ENCODE peak calls at places on chromosomes 13 and 19, in ten cellular contexts. X is uterus, P is A549, I is upper lobe of left lung, F is suprapubic skin, Z is body of pancreas, V is heart left ventricle, C is ovary, R is adrenal gland, U is transverse colon. Y is an unnamed sample.

GRCh38 chr13:23081246-23081645 is 99.5 kb upstream of the SGCG start:
- DNase-seq in V (no peak), C (no peak), I (no peak), F (no peak), X (no peak), P (no peak), R (no peak), U (no peak), Z (no peak), Y (no peak)

GRCh38 chr19:31389874-31390273 is 40.6 kb upstream of the TSHZ3 start:
- DNase-seq in I (peak; percentile 30), U (no peak), X (no peak), V (no peak), Z (no peak), F (no peak), C (no peak), R (no peak), P (no peak), Y (no peak)

GRCh38 chr13:79663977-79664636 is 183.2 kb downstream of the NDFIP2 start:
- DNase-seq in C (no peak), I (no peak), P (no peak), R (no peak), F (no peak), X (no peak), Z (no peak), V (peak; percentile 40), U (no peak), Y (no peak)

GRCh38 chr19:30216453-30216852 is 155.7 kb upstream of the ZNF536 start:
- DNase-seq in U (no peak), P (no peak), V (no peak), Z (no peak), I (no peak), F (no peak), R (no peak), C (no peak), X (no peak), Y (no peak)

GRCh38 chr13:48739346-48740037 is 85.8 kb downstream of the CYSLTR2 start:
- DNase-seq in V (no peak), U (no peak), P (no peak), I (no peak), R (no peak), Z (no peak), F (no peak), C (peak; percentile 53), X (no peak), Y (no peak)

GRCh38 chr13:99721606-99722384 is 220.5 kb downstream of the TM9SF2 start:
- DNase-seq in X (no peak), U (no peak), Z (no peak), F (no peak), C (no peak), V (no peak), R (no peak), P (no peak), I (no peak), Y (no peak)

GRCh38 chr13:93151277-93151676 is 75.3 kb upstream of the GPC6 start:
- DNase-seq in Z (no peak), R (no peak), I (no peak), X (no peak), V (no peak), P (no peak), C (no peak), U (no peak), F (no peak), Y (no peak)

GRCh38 chr19:2309734-2310362 is 1.9 kb upstream of the LINGO3 start:
- DNase-seq in Z (peak; percentile 81), P (peak; percentile 35), F (peak; percentile 49), C (no peak), V (no peak), X (no peak), R (peak; percentile 77), U (no peak), I (no peak), Y (no peak)

GRCh38 chr19:1271528-1272422 is 2.6 kb downstream of the CIRBP start:
- DNase-seq in Z (no peak), U (no peak), V (no peak), P (no peak), C (peak; percentile 52), R (peak; percentile 54), F (no peak), X (peak; percentile 43), I (peak; percentile 89), Y (no peak)

GRCh38 chr13:23450340-23451046 is 17.0 kb upstream of the SACS start:
- DNase-seq in Z (no peak), R (no peak), I (no peak), X (no peak), V (no peak), F (no peak), P (no peak), C (no peak), U (no peak), Y (no peak)

GRCh38 chr13:20729633-20730585 is 26.4 kb downstream of the IL17D start:
- DNase-seq in F (no peak), P (no peak), Z (no peak), C (no peak), U (no peak), R (no peak), V (no peak), I (peak; percentile 52), X (no peak), Y (no peak)

GRCh38 chr19:46644720-46645119 is 8.7 kb upstream of the GNG8 start:
- DNase-seq in I (no peak), F (no peak), V (no peak), P (no peak), U (no peak), C (no peak), Z (no peak), R (no peak), X (no peak), Y (no peak)

GRCh38 chr19:35260694-35261304 is 8.0 kb upstream of the USF2 start:
- DNase-seq in F (no peak), C (peak; percentile 33), X (no peak), P (no peak), R (peak; percentile 28), U (no peak), V (no peak), I (no peak), Z (no peak), Y (no peak)

GRCh38 chr13:100301418-100301817 is 212.5 kb downstream of the PCCA start:
- DNase-seq in F (no peak), V (no peak), I (no peak), X (no peak), R (peak; percentile 42), Z (peak; percentile 16), P (no peak), U (no peak), C (no peak), Y (no peak)

GRCh38 chr19:46495789-46496099 is at the start of gene PNMA8B:
- DNase-seq in F (no peak), R (peak; percentile 94), P (no peak), I (peak; percentile 89), Z (peak; percentile 79), C (peak; percentile 89), X (no peak), U (no peak), V (peak; percentile 79), Y (peak; percentile 30)

GRCh38 chr13:109479991-109480696 is 306.2 kb downstream of the IRS2 start:
- DNase-seq in X (no peak), V (no peak), I (no peak), F (no peak), R (peak; percentile 90), P (no peak), C (no peak), U (no peak), Z (peak; percentile 13), Y (no peak)

DNA sequence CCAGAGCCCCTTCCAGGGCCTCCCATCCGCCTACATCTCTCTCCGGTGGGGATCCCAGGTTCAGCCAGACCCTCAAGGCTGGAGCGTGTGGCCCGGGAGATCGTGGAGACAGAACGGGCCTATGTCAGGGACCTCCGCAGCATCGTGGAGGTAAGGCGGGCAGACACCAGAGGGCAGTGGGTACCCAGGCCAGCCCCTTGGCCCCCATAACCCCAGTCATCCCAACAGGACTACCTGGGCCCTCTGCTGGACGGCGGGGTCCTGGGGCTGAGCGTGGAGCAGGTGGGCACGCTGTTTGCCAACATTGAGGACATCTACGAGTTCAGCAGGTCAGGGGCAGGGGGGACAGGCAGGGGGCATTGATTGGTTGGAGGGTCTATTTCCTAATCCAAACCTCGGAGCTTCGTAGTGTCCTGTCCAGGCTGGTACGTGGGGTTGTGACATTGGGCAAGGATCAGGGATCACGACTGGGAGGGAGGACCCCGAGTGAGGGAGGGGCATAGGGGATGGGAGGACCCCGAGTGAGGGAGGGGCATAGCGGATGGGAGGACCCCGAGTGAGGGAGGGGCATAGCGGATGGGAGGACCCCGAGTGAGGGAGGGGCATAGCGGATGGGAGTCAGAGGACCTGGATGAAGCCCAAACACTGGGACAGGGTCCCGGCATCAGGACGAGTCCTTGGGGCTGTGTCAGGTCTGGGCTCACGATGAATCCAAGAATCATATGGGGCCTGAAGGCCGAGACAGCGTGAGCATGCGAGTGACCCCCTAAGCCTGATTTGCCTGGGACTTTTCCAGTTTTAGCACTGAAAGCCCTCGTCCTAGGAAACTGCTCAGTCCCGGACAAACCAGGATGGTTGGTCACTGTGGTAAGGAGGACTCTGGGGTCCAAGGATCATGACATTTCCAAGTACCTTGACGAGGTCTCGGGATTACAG is 2.9 kb downstream of the PLEKHG2 start:
- DNase-seq in F (no peak), U (no peak), R (no peak), Z (no peak), C (peak; percentile 51), P (peak; percentile 36), I (peak; percentile 81), X (peak; percentile 28), V (no peak), Y (no peak)
- H3K27ac ChIP-seq in F (no peak overlapping the region), U (peak overlapping the region; percentile 100), R (no peak overlapping the region), Z (no peak overlapping the region), C (no peak overlapping the region), P (peak overlapping the region; percentile 89), I (peak overlapping the region; percentile 13), X (peak overlapping the region; percentile 98), V (peak overlapping the region; percentile 99), Y (no peak overlapping the region)

GRCh38 chr19:16249826-16250434 is 52.2 kb downstream of the AP1M1 start:
- DNase-seq in V (no peak), F (no peak), C (no peak), R (no peak), I (no peak), X (no peak), P (no peak), U (no peak), Z (no peak), Y (no peak)
- TF ChIP-seq POLR2A in V (no peak), F (no peak), C (no peak), R (no peak), I (no peak), X (no peak), P (no peak), U (no peak), Z (no peak), Y (no peak)

GRCh38 chr13:111429064-111429558 is 108.7 kb downstream of the TEX29 start:
- DNase-seq in X (no peak), F (no peak), C (no peak), R (peak; percentile 59), U (peak; percentile 43), Z (peak; percentile 72), I (peak; percentile 69), P (peak; percentile 29), V (no peak), Y (peak; percentile 49)
- TF ChIP-seq CTCF in X (no peak), F (peak; percentile 64), C (no peak), R (peak; percentile 56), U (peak; percentile 55), Z (peak; percentile 46), I (peak; percentile 53), P (peak; percentile 27), V (peak; percentile 54), Y (peak; percentile 60)

DNA sequence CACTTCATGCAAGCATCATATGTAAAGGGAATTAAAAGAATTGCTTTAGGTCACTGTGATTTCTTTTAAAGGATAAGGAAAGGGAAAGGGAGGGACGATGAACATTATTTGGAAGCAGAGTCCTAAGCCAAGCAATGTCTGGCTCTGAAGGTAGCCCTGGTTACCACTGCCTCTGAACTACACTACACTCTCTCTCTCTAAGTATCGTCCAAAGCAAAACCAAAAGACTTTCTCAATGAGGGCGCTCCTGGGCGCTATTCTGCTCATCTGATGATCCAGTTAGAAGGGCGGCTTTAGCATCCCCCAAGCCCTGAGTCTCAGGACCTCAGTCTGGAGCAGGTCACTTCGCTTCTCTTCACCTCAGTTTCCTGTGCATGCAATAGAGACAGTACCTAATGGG is 26.2 kb downstream of the FOXO1 start:
- DNase-seq in X (no peak), F (no peak), U (no peak), P (no peak), C (no peak), V (no peak), Z (no peak), R (no peak), I (no peak), Y (no peak)
- H3K27ac ChIP-seq in X (peak overlapping the region; percentile 55), F (no peak overlapping the region), U (no peak overlapping the region), P (no peak overlapping the region), C (no peak overlapping the region), V (no peak overlapping the region), Z (no peak overlapping the region), R (peak overlapping the region; percentile 7), I (no peak overlapping the region), Y (no peak overlapping the region)

Y was measured in right lobe of liver.